ENCODE peak calls at places on chromosomes 6 and 20, in four cellular contexts. C, G, O and M are unnamed samples.

GRCh38 chr20:1427457-1428054 is 34.7 kb upstream of the FKBP1A start:
- DNase-seq in O (no peak), C (no peak), G (no peak), M (peak; percentile 44)

GRCh38 chr6:45272626-45273025 is 55.5 kb upstream of the RUNX2 start:
- DNase-seq in G (no peak), O (no peak), C (no peak), M (no peak)

GRCh38 chr20:4585104-4585753 is 136.5 kb upstream of the PRND start:
- DNase-seq in C (no peak), G (no peak), O (peak; percentile 54), M (no peak)

GRCh38 chr6:18550119-18550518 is 163.0 kb downstream of the RNF144B start:
- DNase-seq in G (no peak), O (no peak), C (no peak), M (no peak)

GRCh38 chr6:82612475-82612874 is 248.9 kb downstream of the TPBG start:
- DNase-seq in C (no peak), G (no peak), O (peak; percentile 73), M (no peak)

GRCh38 chr6:106997392-106998257 is 23.1 kb upstream of the CD24 start:
- DNase-seq in G (peak; percentile 62), C (peak; percentile 55), O (peak; percentile 68), M (peak; percentile 67)

GRCh38 chr6:170248111-170248805 is 42.6 kb downstream of the DLL1 start:
- DNase-seq in G (no peak), O (no peak), C (no peak), M (no peak)

GRCh38 chr20:16821211-16822089 is 73.3 kb downstream of the OTOR start:
- DNase-seq in G (no peak), O (peak; percentile 53), C (peak; percentile 36), M (peak; percentile 30)

GRCh38 chr20:3630429-3630828 is 32.8 kb downstream of the GFRA4 start:
- DNase-seq in C (no peak), O (no peak), G (no peak), M (no peak)

GRCh38 chr20:53575481-53576194 is 18.0 kb downstream of the ZNF217 start:
- DNase-seq in G (no peak), C (no peak), O (no peak), M (no peak)

GRCh38 chr20:40233401-40233800 is 455.6 kb downstream of the MAFB start:
- DNase-seq in G (no peak), C (no peak), O (no peak), M (no peak)

GRCh38 chr6:128757961-128758360 is 125.0 kb upstream of the LAMA2 start:
- DNase-seq in C (no peak), G (no peak), O (no peak), M (no peak)

GRCh38 chr6:33678932-33679478 is 32.5 kb downstream of the UQCC2 start:
- DNase-seq in C (no peak), G (no peak), O (no peak), M (no peak)

GRCh38 chr6:133973109-133973971 is 20.3 kb downstream of the TBPL1 start:
- DNase-seq in O (peak; percentile 88), C (peak; percentile 60), G (no peak), M (no peak)

GRCh38 chr6:155327326-155328073 is 13.2 kb upstream of the TFB1M start:
- DNase-seq in C (peak; percentile 40), G (peak; percentile 63), O (peak; percentile 88), M (peak; percentile 20)

GRCh38 chr20:34781250-34781649 is 44.2 kb downstream of the NCOA6 start:
- DNase-seq in G (no peak), O (no peak), C (no peak), M (no peak)

GRCh38 chr6:13105139-13105538 is 223.2 kb downstream of the TBC1D7 start:
- DNase-seq in O (no peak), C (no peak), G (no peak), M (no peak)

GRCh38 chr6:51753635-51754034 is 333.8 kb downstream of the PKHD1 start:
- DNase-seq in C (no peak), G (peak; percentile 22), O (no peak), M (peak; percentile 23)

GRCh38 chr20:17227199-17227535 is 327 bp downstream of the PCSK2 start:
- DNase-seq in G (no peak), O (peak; percentile 11), C (no peak), M (no peak)

GRCh38 chr6:56840467-56841371 is 114.2 kb upstream of the BEND6 start:
- DNase-seq in C (no peak), G (no peak), O (peak; percentile 79), M (no peak)

GRCh38 chr6:155389130-155389529 is 66.5 kb downstream of the NOX3 start:
- DNase-seq in C (no peak), O (no peak), G (no peak), M (no peak)

GRCh38 chr20:55174172-55174571 is 698.8 kb downstream of the DOK5 start:
- DNase-seq in C (no peak), O (no peak), G (no peak), M (no peak)

GRCh38 chr20:31665753-31666152 is 28.0 kb downstream of the COX4I2 start:
- DNase-seq in G (no peak), O (no peak), C (no peak), M (no peak)

GRCh38 chr20:37327748-37328147 is 18.2 kb upstream of the SRC start:
- DNase-seq in O (no peak), G (peak; percentile 71), C (no peak), M (no peak)

GRCh38 chr20:62968378-62969178 is 16.1 kb downstream of the SLC17A9 start:
- DNase-seq in O (no peak), G (no peak), C (no peak), M (no peak)

GRCh38 chr20:9949563-9949962 is 85.2 kb upstream of the ANKEF1 start:
- DNase-seq in C (no peak), O (no peak), G (no peak), M (no peak)

GRCh38 chr6:43878823-43879495 is 108.9 kb downstream of the VEGFA start:
- DNase-seq in C (no peak), G (peak; percentile 34), O (peak; percentile 39), M (no peak)

GRCh38 chr6:100506651-100507050 is 41.9 kb upstream of the SIM1 start:
- DNase-seq in C (no peak), O (peak; percentile 24), G (no peak), M (no peak)

GRCh38 chr6:156628805-156629204 is 148.4 kb upstream of the ARID1B start:
- DNase-seq in G (no peak), C (no peak), O (no peak), M (no peak)

GRCh38 chr6:13472099-13472498 is 15.3 kb downstream of the GFOD1 start:
- DNase-seq in O (no peak), G (no peak), C (no peak), M (no peak)

GRCh38 chr20:6017467-6017866 is 36.4 kb downstream of the LRRN4 start:
- DNase-seq in C (no peak), G (no peak), O (no peak), M (no peak)

GRCh38 chr6:165850434-165851019 is 187.5 kb upstream of the PDE10A start:
- DNase-seq in G (peak; percentile 72), C (peak; percentile 42), O (peak; percentile 55), M (no peak)

GRCh38 chr6:110042670-110043296 is 64.7 kb downstream of the GPR6 start:
- DNase-seq in O (no peak), G (no peak), C (no peak), M (no peak)

GRCh38 chr6:161273356-161273751 is 507 bp downstream of the AGPAT4 start:
- DNase-seq in C (no peak), G (no peak), O (peak; percentile 77), M (no peak)

GRCh38 chr6:130252527-130253237 is 29.9 kb upstream of the SAMD3 start:
- DNase-seq in G (no peak), O (no peak), C (no peak), M (no peak)

GRCh38 chr6:20978176-20978614 is 443.9 kb downstream of the CDKAL1 start:
- DNase-seq in G (no peak), O (peak; percentile 65), C (no peak), M (no peak)
- H3K9ac ChIP-seq in G (no peak overlapping the region), O (no peak overlapping the region), C (no peak overlapping the region), M (no peak overlapping the region)

DNA sequence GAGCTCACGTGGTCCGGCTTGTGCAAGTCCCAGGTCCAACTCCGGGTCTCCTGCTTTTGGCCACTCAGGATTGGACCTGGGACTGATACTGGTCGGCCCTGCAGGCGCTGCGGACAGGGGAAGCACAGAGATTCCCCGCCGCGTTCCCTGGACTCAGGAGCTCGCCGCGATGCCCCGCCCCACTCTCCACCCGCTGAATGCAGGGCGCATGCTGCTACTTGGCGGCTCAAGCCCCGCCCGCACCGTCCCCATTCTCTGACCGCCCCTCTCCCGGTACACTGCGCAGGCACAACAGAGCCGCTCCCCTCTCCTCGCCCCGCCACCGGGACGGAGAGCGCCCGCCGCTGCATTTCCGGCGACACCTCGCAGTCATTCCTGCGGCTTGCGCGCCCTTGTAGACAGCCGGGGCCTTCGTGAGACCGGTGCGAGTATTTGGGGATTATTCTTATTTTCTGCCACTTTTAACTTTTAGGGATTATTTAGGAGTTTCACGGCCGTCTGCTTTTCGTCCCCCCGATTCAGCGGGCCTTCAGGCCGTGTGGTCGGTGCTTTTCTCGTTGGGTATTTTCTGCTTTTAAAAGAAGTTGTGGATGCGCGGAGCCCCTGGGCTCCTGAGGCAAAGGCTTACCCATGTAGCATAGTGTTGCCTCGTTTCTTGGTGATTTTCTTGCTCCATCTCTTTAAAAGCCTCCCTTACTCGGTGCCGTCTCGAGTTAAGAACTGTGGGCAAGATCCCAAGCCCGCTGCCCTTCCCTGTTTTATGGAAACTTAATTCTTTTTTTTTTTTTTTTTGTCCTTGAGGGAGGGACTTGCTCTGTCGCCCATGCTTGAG is at the start of gene TMEM14C:
- DNase-seq in O (peak; percentile 99), G (peak; percentile 99), C (peak; percentile 91), M (peak; percentile 96)
- H3K4me1 ChIP-seq in O (peaks cover 16% of the 10 kb centered on the region), G (peaks cover 4% of the 10 kb centered on the region), C (no peaks in the 10 kb centered on the region), M (no peaks in the 10 kb centered on the region)

GRCh38 chr20:58650181-58650775 is 805 bp upstream of the STX16 start:
- DNase-seq in C (no peak), O (no peak), G (peak; percentile 52), M (no peak)
- H3K9ac ChIP-seq in C (peak overlapping the region; percentile 97), O (peak overlapping the region; percentile 100), G (peak overlapping the region; percentile 85), M (peak overlapping the region; percentile 94)

GRCh38 chr6:47303383-47303782 is 6.3 kb downstream of the TNFRSF21 start:
- DNase-seq in O (no peak), G (no peak), C (no peak), M (no peak)
- H3K4me1 ChIP-seq in O (peaks cover 46% of the 10 kb centered on the region), G (no peaks in the 10 kb centered on the region), C (no peaks in the 10 kb centered on the region), M (no peaks in the 10 kb centered on the region)

GRCh38 chr20:61422636-61423425 is 170.8 kb downstream of the CDH4 start:
- DNase-seq in O (no peak), G (no peak), C (no peak), M (no peak)

GRCh38 chr20:61424011-61424627 is 172.1 kb downstream of the CDH4 start:
- DNase-seq in C (no peak), G (no peak), O (no peak), M (no peak)

GRCh38 chr20:61420781-61421180 is 168.7 kb downstream of the CDH4 start:
- DNase-seq in O (no peak), C (no peak), G (no peak), M (no peak)

GRCh38 chr20:61426361-61426760 is 174.3 kb downstream of the CDH4 start:
- DNase-seq in O (no peak), C (no peak), G (no peak), M (no peak)

GRCh38 chr20:61424628-61425420 is 172.8 kb downstream of the CDH4 start:
- DNase-seq in O (no peak), C (no peak), G (no peak), M (no peak)
- H3K9ac ChIP-seq in O (no peak overlapping the region), C (no peak overlapping the region), G (no peak overlapping the region), M (no peak overlapping the region)